ENCODE peak calls at places on chromosome 4, in seven cellular contexts. J, X, W, T, V, N and S are unnamed samples. For H3K36me3, the result is how much of the 10 kb centered on the place peaks cover.

GRCh38 chr4:101981756-101982155 is 191.2 kb downstream of the BANK1 start:
- DNase-seq in X (peak), J (peak), N (peak), T (no peak), V (no peak), W (no peak), S (no peak)

GRCh38 chr4:4791299-4791798 is 68.1 kb upstream of the MSX1 start:
- DNase-seq in J (peak), V (no peak), W (no peak), X (peak), T (no peak), N (no peak), S (no peak)

GRCh38 chr4:89744915-89745314 is 92.0 kb downstream of the SNCA start:
- DNase-seq in N (no peak), X (no peak), T (no peak), V (no peak), J (no peak), W (no peak), S (no peak)

GRCh38 chr4:165402375-165402774 is 23.6 kb downstream of the CPE start:
- DNase-seq in X (no peak), V (no peak), N (no peak), T (no peak), J (no peak), W (no peak), S (no peak)

GRCh38 chr4:77852892-77853495 is 9.6 kb upstream of the MRPL1 start:
- DNase-seq in T (no peak), J (no peak), N (no peak), X (peak), W (no peak), V (no peak), S (no peak)

GRCh38 chr4:71009796-71010588 is 16.5 kb downstream of the DCK start:
- DNase-seq in N (peak), T (no peak), X (peak), J (peak), V (no peak), W (peak), S (no peak)

GRCh38 chr4:103887191-103887590 is 167.4 kb upstream of the TACR3 start:
- DNase-seq in X (peak), N (no peak), W (no peak), J (no peak), T (no peak), V (no peak), S (no peak)

GRCh38 chr4:12173496-12173895 is 744.8 kb upstream of the HS3ST1 start:
- DNase-seq in J (no peak), V (no peak), X (no peak), T (no peak), N (no peak), W (no peak), S (no peak)

GRCh38 chr4:121338506-121338905 is 42.3 kb downstream of the QRFPR start:
- DNase-seq in N (no peak), J (no peak), T (no peak), W (no peak), V (no peak), X (no peak), S (no peak)

GRCh38 chr4:7656244-7656800 is 221.6 kb upstream of the PSAPL1 start:
- DNase-seq in J (no peak), T (no peak), W (no peak), X (no peak), V (no peak), N (no peak), S (no peak)

DNA sequence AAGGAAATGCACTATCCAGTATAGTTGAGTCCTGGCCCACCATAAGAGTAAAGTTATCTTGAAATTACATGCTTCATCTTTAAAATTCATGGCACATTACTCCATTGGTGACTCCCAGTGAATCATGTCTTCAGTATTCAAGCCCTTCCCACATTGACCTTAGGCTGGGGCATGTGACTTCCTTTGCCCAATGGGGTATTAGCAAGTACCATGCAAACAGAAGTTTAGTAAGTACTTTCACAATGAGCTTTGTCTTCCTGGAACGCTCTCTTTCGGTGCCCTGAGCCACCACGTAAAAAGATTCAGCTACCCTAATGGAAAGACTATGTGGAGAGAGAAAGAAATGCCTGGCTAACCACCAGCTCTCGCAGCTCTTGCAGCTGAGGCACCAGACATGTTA is 235.4 kb downstream of the HNRNPD start:
- DNase-seq in J (no peak), V (no peak), N (no peak), T (no peak), W (no peak), X (no peak), S (no peak)
- H3K36me3 ChIP-seq in J (under half), V (under half), N (under half), T (under half), W (under half), X (under half), S (under half)

DNA sequence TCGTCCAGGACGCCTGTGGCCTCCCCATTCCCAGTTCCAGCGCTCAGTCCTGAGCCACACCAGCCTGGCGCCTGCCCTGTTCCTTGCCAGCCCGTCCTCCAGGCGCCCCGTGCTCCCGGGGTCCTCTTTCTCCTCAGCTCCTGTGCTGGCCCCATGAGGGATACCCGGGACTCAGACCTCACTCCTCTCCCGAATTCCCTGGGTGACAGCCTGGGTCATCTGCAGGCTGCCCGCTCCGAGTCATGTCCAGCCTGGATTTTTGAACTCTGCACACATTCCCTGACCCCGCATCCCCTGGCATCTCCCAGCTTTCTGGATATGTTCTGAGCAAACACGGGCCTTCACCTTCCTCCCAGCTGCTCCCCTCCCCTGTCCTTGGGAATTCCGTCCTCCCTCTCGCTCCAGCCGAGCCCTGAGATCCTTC is 14.9 kb upstream of the ADD1 start:
- DNase-seq in W (no peak), V (peak), T (peak), J (no peak), X (no peak), N (no peak), S (no peak)
- H3K36me3 ChIP-seq in W (under half), V (half or more), T (under half), J (under half), X (under half), N (under half), S (half or more)

GRCh38 chr4:87493147-87493546 is 36.0 kb downstream of the SPARCL1 start:
- DNase-seq in V (no peak), N (no peak), T (no peak), W (no peak), X (no peak), J (no peak), S (no peak)
- H3K36me3 ChIP-seq in V (half or more), N (under half), T (half or more), W (under half), X (under half), J (under half), S (under half)

GRCh38 chr4:3522326-3522640 is 9.9 kb downstream of the LRPAP1 start:
- DNase-seq in X (no peak), T (no peak), J (no peak), W (no peak), N (no peak), V (no peak), S (no peak)
- H3K36me3 ChIP-seq in X (under half), T (half or more), J (under half), W (under half), N (under half), V (half or more), S (half or more)